ENCODE peak calls at places on chromosome 1, in six cellular contexts. One of them, this sample, is unnamed.

GRCh38 chr1:228279011-228279721 is 71.3 kb downstream of the OBSCN start:
- DNase-seq in osteoblast: no peak
- DNase-seq in neural progenitor cell: no peak
- DNase-seq in hepatocyte: no peak
- DNase-seq in mammary epithelial cell: no peak
- DNase-seq in GM23338: no peak
- DNase-seq in this sample: no peak

GRCh38 chr1:147840909-147841308 is 61.7 kb upstream of the GJA8 start:
- DNase-seq in GM23338: no peak
- DNase-seq in neural progenitor cell: no peak
- DNase-seq in hepatocyte: peak
- DNase-seq in osteoblast: peak
- DNase-seq in mammary epithelial cell: no peak
- DNase-seq in this sample: no peak

GRCh38 chr1:56658254-56658653 is 13.1 kb downstream of the PRKAA2 start:
- DNase-seq in GM23338: no peak
- DNase-seq in osteoblast: no peak
- DNase-seq in hepatocyte: no peak
- DNase-seq in mammary epithelial cell: no peak
- DNase-seq in neural progenitor cell: no peak
- DNase-seq in this sample: no peak

GRCh38 chr1:204842892-204843291 is 27.8 kb upstream of the NFASC start:
- DNase-seq in osteoblast: no peak
- DNase-seq in neural progenitor cell: no peak
- DNase-seq in hepatocyte: peak
- DNase-seq in GM23338: no peak
- DNase-seq in mammary epithelial cell: peak
- DNase-seq in this sample: no peak

GRCh38 chr1:3115275-3116149 is 46.5 kb downstream of the PRDM16 start:
- DNase-seq in neural progenitor cell: no peak
- DNase-seq in hepatocyte: peak
- DNase-seq in osteoblast: no peak
- DNase-seq in mammary epithelial cell: no peak
- DNase-seq in GM23338: no peak
- DNase-seq in this sample: no peak

GRCh38 chr1:154741747-154742495 is 128.2 kb downstream of the KCNN3 start:
- DNase-seq in hepatocyte: no peak
- DNase-seq in neural progenitor cell: peak
- DNase-seq in mammary epithelial cell: no peak
- DNase-seq in GM23338: peak
- DNase-seq in osteoblast: no peak
- DNase-seq in this sample: no peak

GRCh38 chr1:198837276-198838021 is 198.6 kb downstream of the PTPRC start:
- DNase-seq in GM23338: no peak
- DNase-seq in hepatocyte: no peak
- DNase-seq in mammary epithelial cell: peak
- DNase-seq in osteoblast: no peak
- DNase-seq in neural progenitor cell: no peak
- DNase-seq in this sample: no peak

GRCh38 chr1:153192697-153193096 is 10.5 kb upstream of the LELP1 start:
- DNase-seq in osteoblast: no peak
- DNase-seq in mammary epithelial cell: peak
- DNase-seq in GM23338: peak
- DNase-seq in neural progenitor cell: peak
- DNase-seq in hepatocyte: no peak
- DNase-seq in this sample: peak

GRCh38 chr1:93304716-93305138 is 41.0 kb upstream of the DR1 start:
- DNase-seq in hepatocyte: peak
- DNase-seq in neural progenitor cell: peak
- DNase-seq in GM23338: peak
- DNase-seq in osteoblast: peak
- DNase-seq in mammary epithelial cell: peak
- DNase-seq in this sample: peak

GRCh38 chr1:80274256-80274655 is 1267.7 kb upstream of the ADGRL4 start:
- DNase-seq in neural progenitor cell: no peak
- DNase-seq in GM23338: no peak
- DNase-seq in osteoblast: no peak
- DNase-seq in mammary epithelial cell: no peak
- DNase-seq in hepatocyte: no peak
- DNase-seq in this sample: no peak

GRCh38 chr1:206834711-206835110 is 30.7 kb upstream of the IL20 start:
- DNase-seq in mammary epithelial cell: no peak
- DNase-seq in hepatocyte: no peak
- DNase-seq in GM23338: no peak
- DNase-seq in neural progenitor cell: no peak
- DNase-seq in osteoblast: peak
- DNase-seq in this sample: no peak

GRCh38 chr1:200877839-200878551 is 5.2 kb downstream of the GPR25 start:
- DNase-seq in hepatocyte: no peak
- DNase-seq in GM23338: no peak
- DNase-seq in neural progenitor cell: no peak
- DNase-seq in mammary epithelial cell: peak
- DNase-seq in osteoblast: no peak
- DNase-seq in this sample: no peak

GRCh38 chr1:113199718-113200455 is 126.9 kb downstream of the LRIG2 start:
- DNase-seq in hepatocyte: no peak
- DNase-seq in neural progenitor cell: no peak
- DNase-seq in GM23338: peak
- DNase-seq in mammary epithelial cell: no peak
- DNase-seq in osteoblast: no peak
- DNase-seq in this sample: no peak

GRCh38 chr1:25774921-25775774 is 24.8 kb upstream of the SELENON start:
- DNase-seq in GM23338: no peak
- DNase-seq in osteoblast: peak
- DNase-seq in neural progenitor cell: no peak
- DNase-seq in hepatocyte: no peak
- DNase-seq in mammary epithelial cell: no peak
- DNase-seq in this sample: peak

GRCh38 chr1:3632298-3632697 is 7.5 kb downstream of the TPRG1L start:
- DNase-seq in mammary epithelial cell: no peak
- DNase-seq in neural progenitor cell: no peak
- DNase-seq in hepatocyte: no peak
- DNase-seq in GM23338: no peak
- DNase-seq in osteoblast: peak
- DNase-seq in this sample: no peak

GRCh38 chr1:156803086-156803851 is 13.4 kb downstream of the SH2D2A start:
- DNase-seq in mammary epithelial cell: no peak
- DNase-seq in hepatocyte: no peak
- DNase-seq in GM23338: no peak
- DNase-seq in osteoblast: no peak
- DNase-seq in neural progenitor cell: no peak
- DNase-seq in this sample: no peak

GRCh38 chr1:15758537-15758936 is at the start of gene FBLIM1:
- DNase-seq in neural progenitor cell: peak
- DNase-seq in hepatocyte: peak
- DNase-seq in osteoblast: peak
- DNase-seq in GM23338: peak
- DNase-seq in mammary epithelial cell: no peak
- DNase-seq in this sample: no peak

GRCh38 chr1:15756143-15757015 is 2.2 kb upstream of the FBLIM1 start:
- DNase-seq in hepatocyte: no peak
- DNase-seq in neural progenitor cell: peak
- DNase-seq in GM23338: peak
- DNase-seq in mammary epithelial cell: peak
- DNase-seq in osteoblast: peak
- DNase-seq in this sample: peak

GRCh38 chr1:15758953-15759661 is 512 bp downstream of the FBLIM1 start:
- DNase-seq in hepatocyte: peak
- DNase-seq in GM23338: peak
- DNase-seq in mammary epithelial cell: peak
- DNase-seq in neural progenitor cell: peak
- DNase-seq in osteoblast: peak
- DNase-seq in this sample: no peak

GRCh38 chr1:15757016-15757543 is 1.5 kb upstream of the FBLIM1 start:
- DNase-seq in mammary epithelial cell: no peak
- DNase-seq in osteoblast: peak
- DNase-seq in hepatocyte: no peak
- DNase-seq in neural progenitor cell: no peak
- DNase-seq in GM23338: no peak
- DNase-seq in this sample: no peak

DNA sequence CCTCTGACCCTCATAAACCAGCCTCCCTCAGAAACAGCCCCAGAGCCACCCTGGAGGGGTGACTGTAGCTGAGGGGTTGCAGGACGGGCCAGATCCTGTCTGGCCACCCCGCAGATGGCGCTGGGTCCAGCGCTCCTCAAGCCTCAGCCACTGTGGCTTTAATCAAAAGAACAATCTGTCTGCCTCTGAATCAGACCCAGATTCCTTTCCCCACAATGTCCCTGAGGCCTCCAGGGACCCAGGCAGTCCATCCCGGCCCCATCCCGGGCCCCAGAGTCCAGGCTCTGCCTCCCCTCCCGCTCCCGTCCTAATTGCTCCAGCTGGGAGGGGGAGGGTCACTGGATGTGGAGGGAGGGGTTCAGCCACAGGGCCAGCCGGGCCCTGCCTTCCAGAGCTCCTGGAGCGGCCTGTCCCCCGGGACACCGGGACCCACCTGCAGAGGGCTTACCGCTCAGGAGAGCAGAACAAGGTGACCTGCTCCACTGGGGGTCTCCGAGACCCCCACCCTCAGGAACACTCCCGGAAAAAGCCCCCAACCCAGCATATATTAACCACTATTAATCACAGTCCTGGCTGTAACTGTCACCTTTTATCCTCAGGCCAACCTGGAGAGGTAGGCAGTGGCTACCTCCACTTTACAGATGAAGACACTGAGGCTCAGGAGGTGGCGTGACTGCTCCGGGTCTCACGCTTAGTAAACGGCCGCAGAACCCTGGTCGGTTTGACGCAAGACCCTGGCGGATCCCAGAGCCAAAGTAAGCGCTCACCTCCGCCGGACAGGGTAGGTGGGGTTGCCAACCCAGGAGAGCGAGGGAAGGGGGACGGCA is 807 bp upstream of the FBLIM1 start:
- DNase-seq in osteoblast: peak
- DNase-seq in GM23338: peak
- DNase-seq in neural progenitor cell: peak
- DNase-seq in mammary epithelial cell: no peak
- DNase-seq in hepatocyte: peak
- DNase-seq in this sample: peak
- H2AFZ ChIP-seq in osteoblast: peak
- H2AFZ ChIP-seq in GM23338: peak
- H2AFZ ChIP-seq in neural progenitor cell: peak
- H2AFZ ChIP-seq in mammary epithelial cell: peak
- H2AFZ ChIP-seq in hepatocyte: peak
- H2AFZ ChIP-seq in this sample: no peak

DNA sequence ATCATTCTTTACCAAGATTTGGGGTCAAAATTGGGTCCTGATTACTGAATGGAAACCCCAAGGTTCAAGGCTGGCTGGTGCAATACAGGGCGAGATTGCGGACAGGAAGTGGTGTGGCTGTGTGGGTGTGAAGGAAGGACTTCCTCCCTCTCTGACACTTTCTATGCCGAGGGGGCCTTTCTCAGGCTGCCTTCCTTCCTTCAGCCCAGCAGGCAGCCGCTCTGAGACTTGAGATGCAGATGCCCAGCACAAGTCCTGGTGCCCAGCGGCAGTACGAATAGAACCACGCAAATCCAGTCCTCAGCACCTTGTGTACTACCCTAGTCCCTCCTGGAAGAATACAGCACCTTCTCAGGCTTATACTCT is 16.3 kb downstream of the BATF3 start:
- DNase-seq in GM23338: no peak
- DNase-seq in hepatocyte: no peak
- DNase-seq in mammary epithelial cell: no peak
- DNase-seq in neural progenitor cell: no peak
- DNase-seq in osteoblast: no peak
- DNase-seq in this sample: no peak
- H3K4me3 ChIP-seq in GM23338: no peak
- H3K4me3 ChIP-seq in hepatocyte: no peak
- H3K4me3 ChIP-seq in mammary epithelial cell: no peak
- H3K4me3 ChIP-seq in neural progenitor cell: no peak
- H3K4me3 ChIP-seq in osteoblast: no peak
- H3K4me3 ChIP-seq in this sample: no peak

GRCh38 chr1:88175120-88175630 is 508.9 kb upstream of the PKN2 start:
- DNase-seq in hepatocyte: no peak
- DNase-seq in osteoblast: no peak
- DNase-seq in neural progenitor cell: no peak
- DNase-seq in GM23338: peak
- DNase-seq in mammary epithelial cell: no peak
- DNase-seq in this sample: no peak

GRCh38 chr1:88179943-88180342 is 504.1 kb upstream of the PKN2 start:
- DNase-seq in neural progenitor cell: no peak
- DNase-seq in osteoblast: no peak
- DNase-seq in hepatocyte: no peak
- DNase-seq in mammary epithelial cell: no peak
- DNase-seq in GM23338: no peak
- DNase-seq in this sample: no peak

GRCh38 chr1:88169939-88170338 is 514.1 kb upstream of the PKN2 start:
- DNase-seq in neural progenitor cell: no peak
- DNase-seq in mammary epithelial cell: no peak
- DNase-seq in hepatocyte: no peak
- DNase-seq in GM23338: no peak
- DNase-seq in osteoblast: no peak
- DNase-seq in this sample: no peak

GRCh38 chr1:88180449-88181108 is 503.5 kb upstream of the PKN2 start:
- DNase-seq in mammary epithelial cell: peak
- DNase-seq in GM23338: peak
- DNase-seq in neural progenitor cell: peak
- DNase-seq in osteoblast: peak
- DNase-seq in hepatocyte: peak
- DNase-seq in this sample: peak

DNA sequence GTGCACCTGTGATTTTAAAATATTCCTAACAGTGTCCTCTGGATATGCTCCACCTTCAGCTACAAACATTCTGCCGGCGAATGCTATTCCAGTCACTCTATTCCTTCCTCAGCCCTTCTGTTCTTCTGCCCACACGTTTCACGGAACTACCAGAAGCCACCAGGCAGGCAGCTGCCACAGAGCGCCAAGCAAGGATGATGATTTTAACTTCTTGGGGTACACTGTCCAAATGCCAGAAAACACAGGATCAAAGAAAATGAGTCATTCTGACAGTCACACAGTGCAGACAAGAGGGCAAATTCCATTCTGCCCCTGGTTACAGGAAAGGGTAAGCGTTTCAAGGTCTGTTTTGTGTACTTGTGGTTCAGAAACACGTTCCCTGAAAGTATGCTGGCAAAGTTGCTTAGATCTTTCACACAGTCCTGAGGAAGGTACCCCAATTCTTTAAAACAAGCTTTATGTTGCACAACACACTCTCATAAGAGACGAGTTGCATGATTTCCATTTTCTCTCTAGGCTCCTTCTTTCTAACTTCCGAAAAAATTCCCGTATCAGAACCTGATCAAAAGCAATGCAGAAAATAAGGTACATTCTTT is 508.3 kb upstream of the PKN2 start:
- DNase-seq in mammary epithelial cell: peak
- DNase-seq in osteoblast: no peak
- DNase-seq in neural progenitor cell: no peak
- DNase-seq in hepatocyte: peak
- DNase-seq in GM23338: no peak
- DNase-seq in this sample: peak
- H2AFZ ChIP-seq in mammary epithelial cell: no peak
- H2AFZ ChIP-seq in osteoblast: no peak
- H2AFZ ChIP-seq in neural progenitor cell: no peak
- H2AFZ ChIP-seq in hepatocyte: no peak
- H2AFZ ChIP-seq in GM23338: peak
- H2AFZ ChIP-seq in this sample: peak

DNA sequence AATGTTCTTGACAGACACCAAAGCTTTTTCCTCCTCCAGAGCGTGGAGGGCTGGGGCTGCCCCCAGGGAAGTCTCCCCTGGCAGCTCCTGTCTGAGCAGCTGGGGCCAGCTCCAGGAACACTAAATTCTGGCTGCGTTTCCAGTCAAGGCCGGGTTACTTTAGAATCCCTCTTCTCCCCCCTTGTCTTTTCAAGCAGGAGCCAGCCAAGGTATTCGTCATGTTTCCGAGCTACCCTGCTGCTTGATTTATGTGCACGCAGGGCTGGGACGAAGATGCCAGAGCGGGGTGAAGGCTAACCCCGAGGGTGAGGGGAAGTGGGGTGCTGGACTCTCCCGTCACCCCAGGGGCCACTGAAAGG is 68.1 kb upstream of the ANGPTL1 start:
- DNase-seq in mammary epithelial cell: no peak
- DNase-seq in osteoblast: peak
- DNase-seq in hepatocyte: peak
- DNase-seq in neural progenitor cell: no peak
- DNase-seq in GM23338: no peak
- DNase-seq in this sample: no peak
- H3K4me3 ChIP-seq in mammary epithelial cell: no peak
- H3K4me3 ChIP-seq in osteoblast: peak
- H3K4me3 ChIP-seq in hepatocyte: no peak
- H3K4me3 ChIP-seq in neural progenitor cell: no peak
- H3K4me3 ChIP-seq in GM23338: no peak
- H3K4me3 ChIP-seq in this sample: no peak

This sample was measured in PC-9.